ENCODE peak calls at places on chromosomes 12 and 14, in five cellular contexts. One of them, this sample, is unnamed. For H3K27me3, the result is how much of the 10 kb centered on the place peaks cover.

GRCh38 chr14:36835145-36835544 is 173.5 kb downstream of the PAX9 start:
- DNase-seq in right atrium auricular region: no peak
- DNase-seq in AG04450: no peak
- DNase-seq in H1: no peak
- DNase-seq in transverse colon: no peak
- DNase-seq in this sample: no peak

GRCh38 chr12:132610051-132610759 is at the start of gene LRCOL1:
- DNase-seq in right atrium auricular region: no peak
- DNase-seq in transverse colon: no peak
- DNase-seq in H1: no peak
- DNase-seq in AG04450: peak
- DNase-seq in this sample: peak

GRCh38 chr12:11719678-11720099 is 70.2 kb downstream of the ETV6 start:
- DNase-seq in right atrium auricular region: peak
- DNase-seq in transverse colon: peak
- DNase-seq in H1: no peak
- DNase-seq in AG04450: peak
- DNase-seq in this sample: peak

GRCh38 chr14:41597647-41598046 is 9.0 kb upstream of the LRFN5 start:
- DNase-seq in AG04450: no peak
- DNase-seq in H1: peak
- DNase-seq in right atrium auricular region: no peak
- DNase-seq in transverse colon: no peak
- DNase-seq in this sample: no peak

GRCh38 chr12:68904351-68904982 is 28.5 kb downstream of the CPM start:
- DNase-seq in H1: no peak
- DNase-seq in right atrium auricular region: no peak
- DNase-seq in AG04450: no peak
- DNase-seq in transverse colon: no peak
- DNase-seq in this sample: no peak

GRCh38 chr14:101222362-101223090 is 319.0 kb upstream of the RTL1 start:
- DNase-seq in right atrium auricular region: peak
- DNase-seq in AG04450: no peak
- DNase-seq in transverse colon: no peak
- DNase-seq in H1: peak
- DNase-seq in this sample: no peak

GRCh38 chr14:103391048-103391447 is 5.8 kb downstream of the MARK3 start:
- DNase-seq in AG04450: peak
- DNase-seq in right atrium auricular region: peak
- DNase-seq in transverse colon: peak
- DNase-seq in H1: no peak
- DNase-seq in this sample: no peak

GRCh38 chr12:21527451-21528180 is 1.5 kb downstream of the SPX start:
- DNase-seq in H1: peak
- DNase-seq in right atrium auricular region: no peak
- DNase-seq in transverse colon: peak
- DNase-seq in AG04450: no peak
- DNase-seq in this sample: peak

GRCh38 chr14:94113490-94113889 is 3.0 kb downstream of the IFI27 start:
- DNase-seq in transverse colon: peak
- DNase-seq in H1: no peak
- DNase-seq in right atrium auricular region: no peak
- DNase-seq in AG04450: no peak
- DNase-seq in this sample: no peak

GRCh38 chr14:53093206-53093605 is 59.9 kb downstream of the DDHD1 start:
- DNase-seq in right atrium auricular region: no peak
- DNase-seq in transverse colon: no peak
- DNase-seq in AG04450: peak
- DNase-seq in H1: no peak
- DNase-seq in this sample: no peak

GRCh38 chr12:28459481-28459880 is 269.2 kb downstream of the CCDC91 start:
- DNase-seq in transverse colon: no peak
- DNase-seq in right atrium auricular region: no peak
- DNase-seq in AG04450: no peak
- DNase-seq in H1: no peak
- DNase-seq in this sample: no peak

GRCh38 chr12:51323966-51324895 is at the start of gene BIN2:
- DNase-seq in AG04450: no peak
- DNase-seq in transverse colon: peak
- DNase-seq in H1: no peak
- DNase-seq in right atrium auricular region: no peak
- DNase-seq in this sample: no peak

GRCh38 chr12:29240441-29240840 is 91.4 kb downstream of the FAR2 start:
- DNase-seq in transverse colon: no peak
- DNase-seq in AG04450: no peak
- DNase-seq in H1: no peak
- DNase-seq in right atrium auricular region: no peak
- DNase-seq in this sample: no peak

GRCh38 chr12:8465597-8465996 is 9.8 kb downstream of the CLEC6A start:
- DNase-seq in H1: no peak
- DNase-seq in transverse colon: no peak
- DNase-seq in right atrium auricular region: no peak
- DNase-seq in AG04450: no peak
- DNase-seq in this sample: no peak

GRCh38 chr12:12784911-12785814 is at the start of gene APOLD1:
- DNase-seq in right atrium auricular region: peak
- DNase-seq in transverse colon: no peak
- DNase-seq in H1: peak
- DNase-seq in AG04450: no peak
- DNase-seq in this sample: no peak

GRCh38 chr14:20791199-20791996 is 10.3 kb downstream of the RNASE6 start:
- DNase-seq in transverse colon: no peak
- DNase-seq in right atrium auricular region: no peak
- DNase-seq in AG04450: no peak
- DNase-seq in H1: no peak
- DNase-seq in this sample: no peak

GRCh38 chr14:25406818-25407217 is 356.9 kb upstream of the STXBP6 start:
- DNase-seq in transverse colon: peak
- DNase-seq in H1: peak
- DNase-seq in AG04450: no peak
- DNase-seq in right atrium auricular region: no peak
- DNase-seq in this sample: no peak

GRCh38 chr12:84270470-84271140 is 642.0 kb downstream of the SLC6A15 start:
- DNase-seq in AG04450: no peak
- DNase-seq in transverse colon: no peak
- DNase-seq in right atrium auricular region: no peak
- DNase-seq in H1: no peak
- DNase-seq in this sample: no peak

GRCh38 chr12:47964102-47964723 is 817 bp downstream of the TMEM106C start:
- DNase-seq in right atrium auricular region: peak
- DNase-seq in H1: no peak
- DNase-seq in AG04450: no peak
- DNase-seq in transverse colon: peak
- DNase-seq in this sample: no peak

GRCh38 chr14:76473381-76474263 is 97.7 kb downstream of the ESRRB start:
- DNase-seq in H1: peak
- DNase-seq in right atrium auricular region: no peak
- DNase-seq in transverse colon: no peak
- DNase-seq in AG04450: no peak
- DNase-seq in this sample: no peak

GRCh38 chr14:69719501-69719951 is 47.4 kb upstream of the SRSF5 start:
- DNase-seq in transverse colon: peak
- DNase-seq in H1: no peak
- DNase-seq in AG04450: peak
- DNase-seq in right atrium auricular region: peak
- DNase-seq in this sample: peak

GRCh38 chr14:98136420-98136819 is 1135.6 kb downstream of the BCL11B start:
- DNase-seq in transverse colon: no peak
- DNase-seq in H1: no peak
- DNase-seq in AG04450: no peak
- DNase-seq in right atrium auricular region: no peak
- DNase-seq in this sample: no peak

GRCh38 chr14:77421241-77421640 is 2.1 kb downstream of the NOXRED1 start:
- DNase-seq in H1: no peak
- DNase-seq in AG04450: no peak
- DNase-seq in transverse colon: no peak
- DNase-seq in right atrium auricular region: no peak
- DNase-seq in this sample: no peak

GRCh38 chr12:106953352-106954260 is 2.1 kb upstream of the TMEM263 start:
- DNase-seq in H1: no peak
- DNase-seq in AG04450: no peak
- DNase-seq in transverse colon: no peak
- DNase-seq in right atrium auricular region: no peak
- DNase-seq in this sample: no peak

GRCh38 chr12:107853479-107853878 is 79.0 kb downstream of the ASCL4 start:
- DNase-seq in transverse colon: no peak
- DNase-seq in AG04450: no peak
- DNase-seq in right atrium auricular region: no peak
- DNase-seq in H1: no peak
- DNase-seq in this sample: no peak

GRCh38 chr14:90624732-90625444 is 191.3 kb downstream of the TTC7B start:
- DNase-seq in AG04450: no peak
- DNase-seq in H1: no peak
- DNase-seq in right atrium auricular region: peak
- DNase-seq in transverse colon: no peak
- DNase-seq in this sample: no peak

GRCh38 chr12:70576341-70577282 is 60.6 kb downstream of the PTPRB start:
- DNase-seq in H1: no peak
- DNase-seq in right atrium auricular region: no peak
- DNase-seq in AG04450: peak
- DNase-seq in transverse colon: no peak
- DNase-seq in this sample: peak

GRCh38 chr12:42484996-42485395 is 104.5 kb downstream of the PRICKLE1 start:
- DNase-seq in AG04450: no peak
- DNase-seq in transverse colon: no peak
- DNase-seq in H1: no peak
- DNase-seq in right atrium auricular region: no peak
- DNase-seq in this sample: no peak

GRCh38 chr12:92290881-92291280 is 145.2 kb upstream of the BTG1 start:
- DNase-seq in H1: no peak
- DNase-seq in AG04450: no peak
- DNase-seq in transverse colon: no peak
- DNase-seq in right atrium auricular region: no peak
- DNase-seq in this sample: no peak

GRCh38 chr12:115632323-115632722 is 645.2 kb downstream of the MED13L start:
- DNase-seq in transverse colon: no peak
- DNase-seq in H1: no peak
- DNase-seq in AG04450: no peak
- DNase-seq in right atrium auricular region: no peak
- DNase-seq in this sample: no peak

GRCh38 chr12:46774011-46774633 is 51.7 kb downstream of the SLC38A4 start:
- DNase-seq in right atrium auricular region: no peak
- DNase-seq in H1: no peak
- DNase-seq in transverse colon: no peak
- DNase-seq in AG04450: no peak
- DNase-seq in this sample: no peak
- H3K4me3 ChIP-seq in right atrium auricular region: no peak
- H3K4me3 ChIP-seq in H1: no peak
- H3K4me3 ChIP-seq in transverse colon: no peak
- H3K4me3 ChIP-seq in AG04450: no peak
- H3K4me3 ChIP-seq in this sample: no peak

GRCh38 chr12:54028324-54029201 is at the start of gene HOXC6:
- DNase-seq in AG04450: no peak
- DNase-seq in right atrium auricular region: no peak
- DNase-seq in transverse colon: no peak
- DNase-seq in H1: no peak
- DNase-seq in this sample: no peak
- H3K27me3 ChIP-seq in AG04450: half or more
- H3K27me3 ChIP-seq in right atrium auricular region: half or more
- H3K27me3 ChIP-seq in transverse colon: half or more
- H3K27me3 ChIP-seq in H1: half or more
- H3K27me3 ChIP-seq in this sample: under half

GRCh38 chr12:14810167-14810952 is 3.6 kb downstream of the SMCO3 start:
- DNase-seq in H1: no peak
- DNase-seq in AG04450: no peak
- DNase-seq in right atrium auricular region: no peak
- DNase-seq in transverse colon: no peak
- DNase-seq in this sample: no peak

GRCh38 chr12:14814082-14814481 is at the start of gene SMCO3:
- DNase-seq in transverse colon: no peak
- DNase-seq in H1: no peak
- DNase-seq in AG04450: no peak
- DNase-seq in right atrium auricular region: no peak
- DNase-seq in this sample: no peak

GRCh38 chr12:14811486-14811885 is 2.5 kb downstream of the SMCO3 start:
- DNase-seq in transverse colon: no peak
- DNase-seq in right atrium auricular region: no peak
- DNase-seq in H1: no peak
- DNase-seq in AG04450: no peak
- DNase-seq in this sample: no peak

GRCh38 chr12:14810953-14811483 is 3.0 kb downstream of the SMCO3 start:
- DNase-seq in right atrium auricular region: no peak
- DNase-seq in transverse colon: peak
- DNase-seq in AG04450: no peak
- DNase-seq in H1: no peak
- DNase-seq in this sample: no peak
- TF ChIP-seq CTCF in right atrium auricular region: no peak
- TF ChIP-seq CTCF in transverse colon: peak
- TF ChIP-seq CTCF in AG04450: peak
- TF ChIP-seq CTCF in H1: peak
- TF ChIP-seq CTCF in this sample: peak

DNA sequence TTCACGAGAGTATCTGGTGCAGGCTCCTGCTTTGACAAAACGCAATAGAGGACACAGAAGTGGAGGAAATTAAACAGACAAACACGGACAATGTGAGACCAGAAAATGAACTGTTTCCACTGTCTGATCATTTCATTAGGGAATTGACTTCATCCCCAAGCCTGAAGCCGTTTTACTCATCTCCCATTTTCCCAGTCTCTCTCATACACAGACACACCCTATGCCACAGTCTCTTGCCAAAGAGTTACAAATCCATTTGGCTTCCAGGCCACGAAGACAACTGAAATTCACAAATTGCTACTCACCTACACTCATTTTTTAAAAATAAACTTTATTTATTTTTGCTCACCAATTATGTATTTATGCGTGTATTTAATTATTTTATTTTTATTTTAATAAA is 1087.8 kb upstream of the TMEM132C start:
- DNase-seq in right atrium auricular region: no peak
- DNase-seq in AG04450: no peak
- DNase-seq in transverse colon: no peak
- DNase-seq in H1: no peak
- DNase-seq in this sample: no peak
- H3K4me3 ChIP-seq in right atrium auricular region: no peak
- H3K4me3 ChIP-seq in AG04450: no peak
- H3K4me3 ChIP-seq in transverse colon: no peak
- H3K4me3 ChIP-seq in H1: no peak
- H3K4me3 ChIP-seq in this sample: no peak

DNA sequence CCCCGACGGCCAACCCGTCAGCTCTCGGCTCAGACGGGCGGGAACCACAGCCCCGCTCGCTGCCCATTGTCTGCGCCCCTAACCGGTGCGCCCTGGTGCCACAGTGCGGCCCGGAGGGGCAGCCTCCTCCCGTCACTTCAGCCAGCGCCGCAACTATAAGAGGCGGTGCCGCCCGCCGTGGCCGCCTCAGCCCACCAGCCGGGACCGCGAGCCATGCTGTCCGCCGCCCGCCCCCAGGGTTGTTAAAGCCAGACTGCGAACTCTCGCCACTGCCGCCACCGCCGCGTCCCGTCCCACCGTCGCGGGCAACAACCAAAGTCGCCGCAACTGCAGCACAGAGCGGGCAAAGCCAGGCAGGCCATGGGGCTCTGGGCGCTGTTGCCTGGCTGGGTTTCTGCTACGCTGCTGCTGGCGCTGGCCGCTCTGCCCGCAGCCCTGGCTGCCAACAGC is at the start of gene WNT1:
- DNase-seq in transverse colon: no peak
- DNase-seq in AG04450: no peak
- DNase-seq in right atrium auricular region: no peak
- DNase-seq in H1: peak
- DNase-seq in this sample: no peak
- H3K27me3 ChIP-seq in transverse colon: half or more
- H3K27me3 ChIP-seq in AG04450: half or more
- H3K27me3 ChIP-seq in right atrium auricular region: under half
- H3K27me3 ChIP-seq in H1: half or more
- H3K27me3 ChIP-seq in this sample: half or more

This sample was measured in kidney epithelial cell.